ENCODE peak calls at places on chromosomes 1 and 21, in four cellular contexts. U, O, S and I are unnamed samples.

GRCh38 chr21:46422636-46423241 is 36.0 kb upstream of the DIP2A start:
- DNase-seq in U (no peak), O (no peak), S (no peak), I (no peak)

GRCh38 chr1:226974544-226975258 is 34.6 kb downstream of the COQ8A start:
- DNase-seq in O (no peak), U (peak; percentile 76), S (no peak), I (peak; percentile 54)

GRCh38 chr1:7444362-7444761 is 326.7 kb upstream of the VAMP3 start:
- DNase-seq in S (no peak), U (no peak), O (no peak), I (no peak)

GRCh38 chr21:31295676-31296075 is 48.4 kb downstream of the TIAM1 start:
- DNase-seq in S (no peak), O (no peak), U (no peak), I (no peak)

GRCh38 chr1:233689017-233689747 is 75.3 kb downstream of the KCNK1 start:
- DNase-seq in O (no peak), S (no peak), U (no peak), I (no peak)

GRCh38 chr1:26388791-26389445 is 16.4 kb upstream of the ZNF683 start:
- DNase-seq in U (no peak), O (no peak), S (no peak), I (no peak)

GRCh38 chr1:39646232-39647081 is 7.0 kb upstream of the HEYL start:
- DNase-seq in S (no peak), U (peak; percentile 41), O (no peak), I (peak; percentile 92)

GRCh38 chr1:7299329-7299799 is 471.7 kb upstream of the VAMP3 start:
- DNase-seq in S (no peak), U (peak; percentile 52), O (peak; percentile 30), I (peak; percentile 76)

GRCh38 chr21:44011774-44012473 is at the start of gene TRAPPC10:
- DNase-seq in O (peak; percentile 78), S (peak; percentile 90), U (peak; percentile 74), I (peak; percentile 81)

GRCh38 chr1:212918751-212919150 is 31.6 kb upstream of the VASH2 start:
- DNase-seq in S (no peak), O (no peak), U (no peak), I (no peak)

GRCh38 chr21:42844411-42845113 is 34.8 kb downstream of the WDR4 start:
- DNase-seq in S (peak; percentile 78), U (peak; percentile 30), O (peak; percentile 66), I (peak; percentile 46)

GRCh38 chr1:246107516-246108277 is 399.4 kb downstream of the SMYD3 start:
- DNase-seq in O (no peak), U (no peak), S (no peak), I (no peak)

GRCh38 chr1:37513795-37514349 is 694 bp downstream of the MEAF6 start:
- DNase-seq in S (peak; percentile 64), O (peak; percentile 43), U (no peak), I (peak; percentile 50)

GRCh38 chr21:18245493-18245967 is 897 bp downstream of the CHODL start:
- DNase-seq in U (peak; percentile 21), S (no peak), O (no peak), I (no peak)

GRCh38 chr1:100455478-100456072 is 82.4 kb upstream of the GPR88 start:
- DNase-seq in U (no peak), O (no peak), S (no peak), I (no peak)

GRCh38 chr1:201562659-201563405 is 23.9 kb downstream of the NAV1 start:
- DNase-seq in O (no peak), S (peak; percentile 20), U (no peak), I (no peak)

GRCh38 chr1:231139659-231140650 is 21.9 kb upstream of the TRIM67 start:
- DNase-seq in U (no peak), S (no peak), O (peak; percentile 59), I (no peak)

GRCh38 chr1:77060000-77060399 is 159.2 kb downstream of the PIGK start:
- DNase-seq in S (no peak), U (no peak), O (no peak), I (no peak)

GRCh38 chr21:44708213-44708865 is 3.0 kb downstream of the TSPEAR start:
- DNase-seq in S (no peak), O (no peak), U (no peak), I (peak; percentile 10)

GRCh38 chr1:175708787-175709186 is 34.6 kb downstream of the TNR start:
- DNase-seq in O (no peak), S (no peak), U (no peak), I (no peak)

GRCh38 chr1:154945160-154945961 is 8.8 kb upstream of the PMVK start:
- DNase-seq in O (no peak), S (no peak), U (no peak), I (no peak)
- H3K4me1 ChIP-seq in O (peaks cover 2% of the 10 kb centered on the region), S (peaks cover 31% of the 10 kb centered on the region), U (no peaks in the 10 kb centered on the region), I (peaks cover 18% of the 10 kb centered on the region)

DNA sequence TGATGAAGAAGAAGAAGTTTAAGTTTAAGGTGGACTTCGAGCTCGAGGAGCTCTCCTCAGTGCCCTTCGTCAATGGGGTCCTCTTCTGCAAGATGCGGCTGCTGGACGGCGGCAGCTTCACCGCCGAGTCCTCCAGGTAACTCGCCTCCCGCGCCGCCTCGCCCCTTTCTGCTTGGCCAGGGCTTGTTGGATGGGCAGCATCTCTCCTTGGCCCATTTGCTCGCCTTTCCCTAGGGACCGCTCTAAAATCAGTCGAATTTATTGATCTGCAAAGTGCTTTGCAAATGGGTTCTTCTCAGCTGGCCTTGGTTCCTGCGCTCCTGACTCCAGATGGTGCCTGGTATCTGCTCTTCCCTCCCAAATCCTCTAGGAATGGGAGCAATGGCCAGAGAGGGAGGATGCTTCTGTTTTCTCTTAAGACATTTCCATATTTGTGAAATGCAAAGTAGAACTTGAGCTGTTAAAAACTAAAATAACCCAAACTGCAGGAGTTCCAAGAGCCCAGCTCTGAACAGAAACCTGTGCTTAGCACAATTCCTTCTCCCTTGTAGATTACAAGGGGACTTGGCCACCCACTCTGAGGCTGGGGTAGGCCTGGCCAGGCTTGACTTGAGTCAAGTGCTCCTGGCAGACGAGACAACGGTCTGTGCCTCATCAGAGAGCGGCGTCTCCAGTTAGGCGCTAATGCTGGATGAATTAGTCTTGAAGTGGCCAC is 687 bp downstream of the EEIG2 start:
- DNase-seq in O (peak; percentile 36), U (peak; percentile 65), S (peak; percentile 61), I (peak; percentile 53)
- TF ChIP-seq CTCF in O (no peak), U (no peak), S (no peak), I (no peak)

GRCh38 chr21:38813554-38813953 is 7.8 kb downstream of the ETS2 start:
- DNase-seq in S (no peak), O (no peak), U (no peak), I (no peak)
- H3K4me1 ChIP-seq in S (peaks cover 79% of the 10 kb centered on the region), O (peaks cover 14% of the 10 kb centered on the region), U (peaks cover 9% of the 10 kb centered on the region), I (peaks cover 2% of the 10 kb centered on the region)

GRCh38 chr1:62038594-62039284 is 155.9 kb upstream of the L1TD1 start:
- DNase-seq in O (no peak), S (no peak), U (no peak), I (no peak)
- TF ChIP-seq CTCF in O (no peak), S (no peak), U (no peak), I (no peak)

GRCh38 chr1:169793730-169794129 is 977 bp downstream of the METTL18 start:
- DNase-seq in S (no peak), O (no peak), U (no peak), I (no peak)

GRCh38 chr1:169795687-169796086 is 980 bp upstream of the METTL18 start:
- DNase-seq in S (no peak), O (no peak), U (no peak), I (no peak)

GRCh38 chr1:169797281-169797680 is 2.6 kb upstream of the METTL18 start:
- DNase-seq in U (no peak), S (no peak), O (no peak), I (no peak)

GRCh38 chr1:169794530-169795416 is at the start of gene METTL18:
- DNase-seq in O (peak; percentile 90), S (peak; percentile 93), U (peak; percentile 90), I (peak; percentile 93)

DNA sequence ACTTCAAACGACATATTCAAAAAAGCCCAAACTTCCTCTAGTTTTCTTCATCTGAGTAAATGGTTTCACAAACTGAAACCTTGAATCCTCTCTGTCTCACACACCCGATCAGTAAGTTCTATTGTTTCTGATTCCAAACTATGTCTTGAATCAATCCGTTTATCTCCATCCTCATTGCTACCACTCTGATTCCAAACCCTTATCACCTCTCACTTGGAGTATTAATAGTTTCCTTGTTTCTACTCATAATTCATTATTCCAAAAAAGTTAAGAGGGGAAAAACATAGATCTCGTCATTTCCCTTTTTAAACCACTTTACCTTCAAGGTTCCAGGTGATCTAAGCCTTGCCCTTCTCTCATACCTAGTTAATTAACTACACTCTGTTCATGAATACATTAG is 1.7 kb upstream of the METTL18 start:
- DNase-seq in U (no peak), S (no peak), O (no peak), I (no peak)
- H3K4me1 ChIP-seq in U (peaks cover 8% of the 10 kb centered on the region), S (peaks cover 18% of the 10 kb centered on the region), O (peaks cover 2% of the 10 kb centered on the region), I (peaks cover 3% of the 10 kb centered on the region)

GRCh38 chr1:15364740-15365139 is 44.9 kb upstream of the EFHD2 start:
- DNase-seq in O (no peak), U (no peak), S (no peak), I (no peak)
- TF ChIP-seq CTCF in O (no peak), U (no peak), S (no peak), I (no peak)

DNA sequence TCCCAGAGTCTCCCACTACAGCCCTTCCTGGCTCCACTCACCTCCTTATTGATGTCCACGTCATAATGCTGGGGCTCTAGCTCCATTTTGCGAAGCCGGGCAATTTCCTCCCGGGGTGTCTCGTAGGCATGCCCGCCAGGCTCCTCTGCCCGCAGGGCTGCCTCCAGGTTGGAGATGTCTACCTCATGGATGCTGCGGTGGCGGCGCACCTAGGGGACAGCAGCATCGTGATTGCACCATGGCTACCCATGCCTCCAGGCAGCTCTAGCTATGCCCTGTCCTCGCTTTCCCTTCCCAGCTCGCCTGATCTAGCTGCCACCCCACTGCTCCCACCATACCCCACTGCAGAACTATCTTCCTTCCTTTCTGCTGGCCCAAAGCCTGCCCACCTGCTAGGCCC is 15.1 kb upstream of the GOLT1A start:
- DNase-seq in U (no peak), O (no peak), S (no peak), I (no peak)
- H3K4me1 ChIP-seq in U (no peaks in the 10 kb centered on the region), O (no peaks in the 10 kb centered on the region), S (no peaks in the 10 kb centered on the region), I (no peaks in the 10 kb centered on the region)

DNA sequence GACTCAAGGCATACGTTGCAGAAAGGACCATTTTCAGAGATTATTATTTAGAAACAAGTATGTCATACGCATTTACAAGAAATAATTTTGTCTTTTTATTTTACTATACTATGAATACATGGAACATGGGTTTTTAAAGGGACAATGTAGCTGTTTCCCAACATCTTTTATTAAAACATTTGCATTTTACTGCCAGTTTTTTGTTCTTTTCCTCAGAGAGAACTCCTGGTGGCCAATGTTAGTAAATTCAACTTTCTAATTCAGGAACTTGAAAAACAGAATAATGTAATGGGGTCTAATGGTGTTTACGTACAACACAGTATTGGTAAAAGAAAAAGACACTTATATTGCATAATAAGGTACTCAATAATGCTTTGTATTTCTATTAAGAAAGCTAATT is 14.9 kb downstream of the PRDM2 start:
- DNase-seq in U (no peak), S (no peak), O (no peak), I (no peak)
- TF ChIP-seq CTCF in U (no peak), S (no peak), O (no peak), I (no peak)

DNA sequence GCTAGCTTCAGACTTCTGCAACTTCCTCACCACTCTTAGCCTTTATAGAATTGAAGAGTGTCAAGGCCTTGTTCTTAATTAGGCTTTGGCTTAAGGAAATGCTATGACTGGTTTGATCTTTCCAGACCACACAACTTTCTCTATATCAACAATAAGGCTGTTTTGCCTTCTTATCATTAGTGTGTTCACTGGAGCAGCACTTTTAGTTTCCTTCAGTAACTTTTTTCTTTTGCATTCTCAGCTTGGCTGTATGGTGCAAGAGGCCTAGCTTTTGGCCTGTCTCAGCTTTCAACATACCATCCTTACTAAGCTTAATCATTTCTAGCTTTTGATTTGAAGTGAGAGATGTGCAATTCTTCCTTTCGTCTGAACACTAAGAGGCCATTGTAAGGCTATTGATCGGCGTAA is 8.6 kb downstream of the PRKACB start:
- DNase-seq in O (no peak), S (no peak), U (no peak), I (no peak)
- H3K4me1 ChIP-seq in O (no peaks in the 10 kb centered on the region), S (peaks cover 12% of the 10 kb centered on the region), U (no peaks in the 10 kb centered on the region), I (peaks cover 2% of the 10 kb centered on the region)